ENCODE peak calls at places on chromosomes 3 and 15, in nine cellular contexts. O is RPMI7951; P is activated naive CD4-positive, alpha-beta T cell treated with anti-CD3 and anti-CD28 coated beads for 36 hours; S is Calu3; L is cardiac muscle cell; R is AG09319; Z is AG08396; M is CD8-positive, alpha-beta T cell; A is effector CD4-positive, alpha-beta T cell. J is an unnamed sample.
A peak's percentile ranks its signal among the peaks of the same experiment; 100 is the strongest.

GRCh38 chr3:11377726-11378125 is 105.5 kb downstream of the ATG7 start:
- DNase-seq in O (no peak), P (no peak), S (no peak), L (no peak), R (no peak), Z (no peak), M (no peak), A (no peak), J (no peak)

GRCh38 chr15:52784799-52785671 is 5.1 kb downstream of the ONECUT1 start:
- DNase-seq in O (no peak), P (no peak), S (no peak), L (no peak), R (no peak), Z (no peak), M (no peak), A (no peak), J (no peak)

GRCh38 chr3:131622726-131623125 is 120.0 kb upstream of the MRPL3 start:
- DNase-seq in O (no peak), P (no peak), S (no peak), L (no peak), R (no peak), Z (no peak), M (no peak), A (no peak), J (no peak)

GRCh38 chr3:33047842-33048834 is 48.8 kb downstream of the GLB1 start:
- DNase-seq in O (no peak), P (peak; percentile 78), S (no peak), L (no peak), R (no peak), Z (no peak), M (peak; percentile 39), A (peak; percentile 46), J (no peak)

GRCh38 chr3:59606638-59607262 is 556.9 kb upstream of the CFAP20DC start:
- DNase-seq in O (no peak), P (no peak), S (no peak), L (no peak), R (no peak), Z (no peak), M (no peak), A (no peak), J (no peak)

GRCh38 chr3:135688003-135688402 is 277.5 kb upstream of the PPP2R3A start:
- DNase-seq in O (no peak), P (no peak), S (no peak), L (no peak), R (no peak), Z (no peak), M (no peak), A (no peak), J (peak; percentile 17)

GRCh38 chr15:70729164-70729563 is 34.2 kb downstream of the UACA start:
- DNase-seq in O (no peak), P (no peak), S (no peak), L (no peak), R (no peak), Z (no peak), M (no peak), A (no peak), J (no peak)

GRCh38 chr15:61051570-61052031 is 177.5 kb downstream of the RORA start:
- DNase-seq in O (peak; percentile 41), P (peak; percentile 14), S (peak; percentile 28), L (peak; percentile 71), R (peak; percentile 46), Z (peak; percentile 66), M (no peak), A (no peak), J (peak; percentile 55)

GRCh38 chr15:94749848-94750617 is 518.7 kb downstream of the MCTP2 start:
- DNase-seq in O (no peak), P (no peak), S (no peak), L (no peak), R (no peak), Z (no peak), M (no peak), A (no peak), J (peak; percentile 6)

GRCh38 chr15:67433495-67434099 is 87.3 kb upstream of the C15orf61 start:
- DNase-seq in O (peak; percentile 66), P (peak; percentile 51), S (peak; percentile 69), L (peak; percentile 76), R (peak; percentile 18), Z (peak; percentile 74), M (no peak), A (no peak), J (peak; percentile 57)

GRCh38 chr3:139122612-139123011 is 77.9 kb upstream of the PRR23C start:
- DNase-seq in O (no peak), P (no peak), S (no peak), L (no peak), R (no peak), Z (no peak), M (no peak), A (no peak), J (no peak)